ENCODE peak calls at places on chromosomes 16 and 17, in eight cellular contexts. One of them, this sample, is unnamed.

GRCh38 chr17:73976676-73977521 is 226.6 kb upstream of the RPL38 start:
- DNase-seq in AG04450: no peak
- DNase-seq in uterus: no peak
- DNase-seq in fibroblast of the aortic adventitia: peak
- DNase-seq in HCT116: no peak
- DNase-seq in OCI-LY7: no peak
- DNase-seq in neural progenitor cell: no peak
- DNase-seq in mucosa of descending colon: no peak
- DNase-seq in this sample: no peak

GRCh38 chr16:52581530-52581929 is 34.6 kb upstream of the TOX3 start:
- DNase-seq in mucosa of descending colon: no peak
- DNase-seq in OCI-LY7: no peak
- DNase-seq in AG04450: no peak
- DNase-seq in neural progenitor cell: no peak
- DNase-seq in HCT116: no peak
- DNase-seq in uterus: no peak
- DNase-seq in fibroblast of the aortic adventitia: no peak
- DNase-seq in this sample: no peak

GRCh38 chr16:24701521-24701951 is 27.9 kb upstream of the TNRC6A start:
- DNase-seq in HCT116: no peak
- DNase-seq in neural progenitor cell: no peak
- DNase-seq in uterus: peak
- DNase-seq in mucosa of descending colon: no peak
- DNase-seq in fibroblast of the aortic adventitia: peak
- DNase-seq in AG04450: no peak
- DNase-seq in OCI-LY7: no peak
- DNase-seq in this sample: peak

GRCh38 chr17:18250259-18250658 is 8.3 kb downstream of the FLII start:
- DNase-seq in OCI-LY7: no peak
- DNase-seq in neural progenitor cell: no peak
- DNase-seq in fibroblast of the aortic adventitia: no peak
- DNase-seq in HCT116: no peak
- DNase-seq in AG04450: no peak
- DNase-seq in mucosa of descending colon: peak
- DNase-seq in uterus: no peak
- DNase-seq in this sample: no peak

GRCh38 chr16:50368410-50369132 is at the start of gene BRD7:
- DNase-seq in neural progenitor cell: peak
- DNase-seq in AG04450: no peak
- DNase-seq in OCI-LY7: peak
- DNase-seq in HCT116: no peak
- DNase-seq in uterus: peak
- DNase-seq in mucosa of descending colon: peak
- DNase-seq in fibroblast of the aortic adventitia: peak
- DNase-seq in this sample: peak

GRCh38 chr16:65122974-65123845 is 1.3 kb upstream of the CDH11 start:
- DNase-seq in fibroblast of the aortic adventitia: peak
- DNase-seq in neural progenitor cell: peak
- DNase-seq in HCT116: no peak
- DNase-seq in mucosa of descending colon: peak
- DNase-seq in uterus: peak
- DNase-seq in AG04450: no peak
- DNase-seq in OCI-LY7: no peak
- DNase-seq in this sample: peak

GRCh38 chr16:30351586-30352419 is 3.3 kb downstream of the CD2BP2 start:
- DNase-seq in uterus: peak
- DNase-seq in OCI-LY7: peak
- DNase-seq in neural progenitor cell: no peak
- DNase-seq in HCT116: peak
- DNase-seq in AG04450: peak
- DNase-seq in mucosa of descending colon: peak
- DNase-seq in fibroblast of the aortic adventitia: peak
- DNase-seq in this sample: peak

GRCh38 chr16:78407191-78407590 is 307.7 kb downstream of the WWOX start:
- DNase-seq in HCT116: no peak
- DNase-seq in uterus: no peak
- DNase-seq in AG04450: no peak
- DNase-seq in OCI-LY7: no peak
- DNase-seq in fibroblast of the aortic adventitia: no peak
- DNase-seq in mucosa of descending colon: no peak
- DNase-seq in neural progenitor cell: no peak
- DNase-seq in this sample: no peak

GRCh38 chr17:751269-752001 is 629 bp downstream of the GEMIN4 start:
- DNase-seq in OCI-LY7: peak
- DNase-seq in neural progenitor cell: peak
- DNase-seq in AG04450: no peak
- DNase-seq in fibroblast of the aortic adventitia: peak
- DNase-seq in uterus: no peak
- DNase-seq in mucosa of descending colon: peak
- DNase-seq in HCT116: no peak
- DNase-seq in this sample: peak

GRCh38 chr16:89195521-89196171 is 4.7 kb downstream of the SLC22A31 start:
- DNase-seq in HCT116: no peak
- DNase-seq in neural progenitor cell: no peak
- DNase-seq in AG04450: no peak
- DNase-seq in fibroblast of the aortic adventitia: no peak
- DNase-seq in OCI-LY7: no peak
- DNase-seq in uterus: no peak
- DNase-seq in mucosa of descending colon: peak
- DNase-seq in this sample: no peak

GRCh38 chr17:28717578-28718316 is at the start of gene RAB34:
- DNase-seq in uterus: peak
- DNase-seq in AG04450: peak
- DNase-seq in HCT116: no peak
- DNase-seq in OCI-LY7: no peak
- DNase-seq in fibroblast of the aortic adventitia: peak
- DNase-seq in neural progenitor cell: peak
- DNase-seq in mucosa of descending colon: peak
- DNase-seq in this sample: peak

GRCh38 chr17:80594666-80595269 is 50.1 kb downstream of the RPTOR start:
- DNase-seq in AG04450: no peak
- DNase-seq in uterus: no peak
- DNase-seq in OCI-LY7: no peak
- DNase-seq in mucosa of descending colon: no peak
- DNase-seq in neural progenitor cell: no peak
- DNase-seq in HCT116: no peak
- DNase-seq in fibroblast of the aortic adventitia: no peak
- DNase-seq in this sample: no peak

GRCh38 chr17:7997186-7997585 is 5.2 kb upstream of the GUCY2D start:
- DNase-seq in HCT116: peak
- DNase-seq in OCI-LY7: peak
- DNase-seq in neural progenitor cell: peak
- DNase-seq in uterus: no peak
- DNase-seq in fibroblast of the aortic adventitia: peak
- DNase-seq in mucosa of descending colon: peak
- DNase-seq in AG04450: no peak
- DNase-seq in this sample: peak

GRCh38 chr16:49589721-49590120 is 216.1 kb downstream of the C16orf78 start:
- DNase-seq in AG04450: no peak
- DNase-seq in mucosa of descending colon: no peak
- DNase-seq in neural progenitor cell: peak
- DNase-seq in HCT116: no peak
- DNase-seq in OCI-LY7: no peak
- DNase-seq in uterus: no peak
- DNase-seq in fibroblast of the aortic adventitia: no peak
- DNase-seq in this sample: no peak

GRCh38 chr17:57319806-57320205 is 63.5 kb downstream of the MSI2 start:
- DNase-seq in OCI-LY7: no peak
- DNase-seq in mucosa of descending colon: no peak
- DNase-seq in fibroblast of the aortic adventitia: no peak
- DNase-seq in AG04450: no peak
- DNase-seq in uterus: no peak
- DNase-seq in HCT116: no peak
- DNase-seq in neural progenitor cell: no peak
- DNase-seq in this sample: no peak

GRCh38 chr16:10664720-10665126 is 30.0 kb downstream of the TEKT5 start:
- DNase-seq in AG04450: no peak
- DNase-seq in OCI-LY7: no peak
- DNase-seq in mucosa of descending colon: no peak
- DNase-seq in uterus: no peak
- DNase-seq in fibroblast of the aortic adventitia: no peak
- DNase-seq in HCT116: no peak
- DNase-seq in neural progenitor cell: no peak
- DNase-seq in this sample: no peak

GRCh38 chr17:79627766-79628690 is 17.2 kb upstream of the RBFOX3 start:
- DNase-seq in uterus: peak
- DNase-seq in HCT116: no peak
- DNase-seq in fibroblast of the aortic adventitia: no peak
- DNase-seq in OCI-LY7: no peak
- DNase-seq in AG04450: no peak
- DNase-seq in neural progenitor cell: no peak
- DNase-seq in mucosa of descending colon: peak
- DNase-seq in this sample: no peak

DNA sequence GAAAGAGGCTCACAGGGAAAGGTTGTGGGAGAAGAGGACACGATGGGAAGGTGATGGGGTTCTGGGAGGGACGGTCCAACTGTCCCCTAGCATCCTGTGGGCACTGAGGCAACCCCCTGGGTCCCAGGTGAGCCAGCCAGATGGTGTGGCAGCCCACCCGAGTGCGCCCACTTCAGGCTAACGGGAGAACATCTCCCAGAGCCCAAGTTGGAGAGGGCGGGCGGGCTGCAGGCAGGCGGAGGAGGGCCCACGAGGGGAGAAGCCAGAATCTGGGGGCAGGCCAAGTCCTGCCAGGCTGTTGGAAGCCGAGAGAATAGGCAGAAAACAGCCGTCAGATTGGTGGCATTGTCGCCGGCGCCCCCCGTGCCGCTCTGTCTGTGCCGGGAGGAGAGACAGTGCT is 13.8 kb upstream of the ABCC3 start:
- DNase-seq in AG04450: no peak
- DNase-seq in OCI-LY7: peak
- DNase-seq in fibroblast of the aortic adventitia: no peak
- DNase-seq in mucosa of descending colon: no peak
- DNase-seq in HCT116: no peak
- DNase-seq in uterus: no peak
- DNase-seq in neural progenitor cell: peak
- DNase-seq in this sample: no peak
- TF ChIP-seq CTCF in AG04450: peak
- TF ChIP-seq CTCF in OCI-LY7: peak
- TF ChIP-seq CTCF in fibroblast of the aortic adventitia: no peak
- TF ChIP-seq CTCF in mucosa of descending colon: no peak
- TF ChIP-seq CTCF in HCT116: peak
- TF ChIP-seq CTCF in uterus: no peak
- TF ChIP-seq CTCF in neural progenitor cell: peak
- TF ChIP-seq CTCF in this sample: peak

GRCh38 chr17:39925282-39926134 is 1.9 kb downstream of the ORMDL3 start:
- DNase-seq in mucosa of descending colon: no peak
- DNase-seq in neural progenitor cell: no peak
- DNase-seq in uterus: no peak
- DNase-seq in OCI-LY7: no peak
- DNase-seq in AG04450: no peak
- DNase-seq in HCT116: no peak
- DNase-seq in fibroblast of the aortic adventitia: peak
- DNase-seq in this sample: no peak
- H3K4me3 ChIP-seq in mucosa of descending colon: no peak
- H3K4me3 ChIP-seq in neural progenitor cell: no peak
- H3K4me3 ChIP-seq in uterus: no peak
- H3K4me3 ChIP-seq in OCI-LY7: peak
- H3K4me3 ChIP-seq in AG04450: peak
- H3K4me3 ChIP-seq in HCT116: peak
- H3K4me3 ChIP-seq in fibroblast of the aortic adventitia: peak
- H3K4me3 ChIP-seq in this sample: no peak

GRCh38 chr17:2122641-2123302 is 67.9 kb downstream of the HIC1 start:
- DNase-seq in AG04450: peak
- DNase-seq in mucosa of descending colon: peak
- DNase-seq in uterus: peak
- DNase-seq in fibroblast of the aortic adventitia: peak
- DNase-seq in OCI-LY7: no peak
- DNase-seq in HCT116: no peak
- DNase-seq in neural progenitor cell: peak
- DNase-seq in this sample: peak
- TF ChIP-seq CTCF in AG04450: peak
- TF ChIP-seq CTCF in mucosa of descending colon: no peak
- TF ChIP-seq CTCF in uterus: peak
- TF ChIP-seq CTCF in fibroblast of the aortic adventitia: peak
- TF ChIP-seq CTCF in OCI-LY7: no peak
- TF ChIP-seq CTCF in HCT116: no peak
- TF ChIP-seq CTCF in neural progenitor cell: no peak
- TF ChIP-seq CTCF in this sample: peak

GRCh38 chr16:53712065-53712464 is 8.1 kb downstream of the FTO start:
- DNase-seq in neural progenitor cell: no peak
- DNase-seq in OCI-LY7: no peak
- DNase-seq in uterus: no peak
- DNase-seq in HCT116: no peak
- DNase-seq in mucosa of descending colon: no peak
- DNase-seq in AG04450: no peak
- DNase-seq in fibroblast of the aortic adventitia: no peak
- DNase-seq in this sample: no peak

GRCh38 chr16:53714080-53715050 is 10.4 kb downstream of the FTO start:
- DNase-seq in neural progenitor cell: peak
- DNase-seq in uterus: peak
- DNase-seq in mucosa of descending colon: no peak
- DNase-seq in AG04450: no peak
- DNase-seq in OCI-LY7: no peak
- DNase-seq in fibroblast of the aortic adventitia: peak
- DNase-seq in HCT116: no peak
- DNase-seq in this sample: peak

GRCh38 chr16:53717577-53717976 is 13.6 kb downstream of the FTO start:
- DNase-seq in AG04450: no peak
- DNase-seq in mucosa of descending colon: no peak
- DNase-seq in neural progenitor cell: no peak
- DNase-seq in uterus: no peak
- DNase-seq in fibroblast of the aortic adventitia: no peak
- DNase-seq in OCI-LY7: no peak
- DNase-seq in HCT116: no peak
- DNase-seq in this sample: no peak

GRCh38 chr16:53711390-53711789 is 7.4 kb downstream of the FTO start:
- DNase-seq in AG04450: no peak
- DNase-seq in OCI-LY7: no peak
- DNase-seq in fibroblast of the aortic adventitia: no peak
- DNase-seq in neural progenitor cell: no peak
- DNase-seq in mucosa of descending colon: no peak
- DNase-seq in uterus: no peak
- DNase-seq in HCT116: no peak
- DNase-seq in this sample: no peak

GRCh38 chr16:53713403-53714013 is 9.6 kb downstream of the FTO start:
- DNase-seq in HCT116: no peak
- DNase-seq in mucosa of descending colon: no peak
- DNase-seq in OCI-LY7: no peak
- DNase-seq in fibroblast of the aortic adventitia: peak
- DNase-seq in neural progenitor cell: no peak
- DNase-seq in uterus: no peak
- DNase-seq in AG04450: no peak
- DNase-seq in this sample: no peak
- H3K4me3 ChIP-seq in HCT116: no peak
- H3K4me3 ChIP-seq in mucosa of descending colon: no peak
- H3K4me3 ChIP-seq in OCI-LY7: no peak
- H3K4me3 ChIP-seq in fibroblast of the aortic adventitia: no peak
- H3K4me3 ChIP-seq in neural progenitor cell: no peak
- H3K4me3 ChIP-seq in uterus: no peak
- H3K4me3 ChIP-seq in AG04450: no peak
- H3K4me3 ChIP-seq in this sample: no peak

GRCh38 chr17:54754560-54754959 is 146.1 kb upstream of the TOM1L1 start:
- DNase-seq in AG04450: no peak
- DNase-seq in OCI-LY7: peak
- DNase-seq in neural progenitor cell: peak
- DNase-seq in uterus: no peak
- DNase-seq in HCT116: peak
- DNase-seq in fibroblast of the aortic adventitia: no peak
- DNase-seq in mucosa of descending colon: no peak
- DNase-seq in this sample: no peak
- TF ChIP-seq CTCF in AG04450: no peak
- TF ChIP-seq CTCF in OCI-LY7: peak
- TF ChIP-seq CTCF in neural progenitor cell: peak
- TF ChIP-seq CTCF in uterus: no peak
- TF ChIP-seq CTCF in HCT116: peak
- TF ChIP-seq CTCF in fibroblast of the aortic adventitia: no peak
- TF ChIP-seq CTCF in mucosa of descending colon: no peak
- TF ChIP-seq CTCF in this sample: no peak

This sample was measured in astrocyte of the spinal cord.